ENCODE peak calls at places on chromosomes 13 and 19, in seven cellular contexts. M is B cell, F is cardiac fibroblast, C is fibroblast of lung, W is GM13977, A is upper lobe of right lung, G is cardiac muscle cell. R is an unnamed sample.

GRCh38 chr13:101763191-101763590 is 310.7 kb downstream of the ITGBL1 start:
- DNase-seq in M (no peak), F (no peak), C (no peak), W (no peak), A (no peak), G (no peak), R (no peak)

GRCh38 chr19:50819636-50820035 is 4.0 kb downstream of the KLK1 start:
- DNase-seq in M (peak), F (no peak), C (no peak), W (no peak), A (no peak), G (no peak), R (no peak)

GRCh38 chr19:49473868-49474544 is at the start of gene FLT3LG:
- DNase-seq in M (peak), F (peak), C (peak), W (peak), A (peak), G (peak), R (no peak)

GRCh38 chr13:30850204-30850866 is 55.7 kb upstream of the MEDAG start:
- DNase-seq in M (no peak), F (peak), C (no peak), W (no peak), A (no peak), G (no peak), R (no peak)

GRCh38 chr13:95530178-95530577 is 22.3 kb upstream of the CLDN10 start:
- DNase-seq in M (no peak), F (peak), C (peak), W (no peak), A (no peak), G (no peak), R (peak)

GRCh38 chr13:109273326-109273751 is 513.0 kb downstream of the IRS2 start:
- DNase-seq in M (no peak), F (peak), C (peak), W (no peak), A (no peak), G (no peak), R (no peak)

GRCh38 chr13:35984776-35985453 is 146.3 kb downstream of the DCLK1 start:
- DNase-seq in M (no peak), F (no peak), C (no peak), W (no peak), A (no peak), G (peak), R (no peak)

GRCh38 chr19:43631491-43631890 is 8.2 kb downstream of the CADM4 start:
- DNase-seq in M (no peak), F (no peak), C (no peak), W (no peak), A (no peak), G (no peak), R (no peak)

GRCh38 chr13:76769238-76769859 is 116.9 kb downstream of the KCTD12 start:
- DNase-seq in M (no peak), F (no peak), C (no peak), W (no peak), A (no peak), G (no peak), R (no peak)

GRCh38 chr13:20439261-20439660 is 86.4 kb downstream of the CRYL1 start:
- DNase-seq in M (no peak), F (no peak), C (no peak), W (no peak), A (no peak), G (no peak), R (no peak)

GRCh38 chr19:39138221-39139211 is 12.9 kb downstream of the PAK4 start:
- DNase-seq in M (no peak), F (no peak), C (no peak), W (no peak), A (no peak), G (no peak), R (no peak)

GRCh38 chr19:30255783-30256509 is 116.2 kb upstream of the ZNF536 start:
- DNase-seq in M (no peak), F (no peak), C (no peak), W (no peak), A (no peak), G (peak), R (no peak)

GRCh38 chr13:75250526-75251183 is 231.3 kb downstream of the TBC1D4 start:
- DNase-seq in M (no peak), F (peak), C (peak), W (no peak), A (no peak), G (no peak), R (no peak)

GRCh38 chr13:32107474-32107873 is 75.9 kb downstream of the FRY start:
- DNase-seq in M (no peak), F (no peak), C (no peak), W (no peak), A (no peak), G (no peak), R (no peak)

GRCh38 chr13:66264976-66265375 is 965.2 kb downstream of the PCDH9 start:
- DNase-seq in M (no peak), F (no peak), C (no peak), W (no peak), A (no peak), G (no peak), R (peak)

GRCh38 chr13:64688893-64689677 is 2541.1 kb downstream of the PCDH9 start:
- DNase-seq in M (no peak), F (peak), C (peak), W (no peak), A (no peak), G (no peak), R (no peak)

GRCh38 chr19:20238025-20238623 is 71.1 kb downstream of the ZNF486 start:
- DNase-seq in M (peak), F (peak), C (peak), W (peak), A (peak), G (peak), R (peak)

GRCh38 chr13:73722120-73722519 is 412.1 kb downstream of the KLF12 start:
- DNase-seq in M (no peak), F (peak), C (peak), W (peak), A (no peak), G (no peak), R (peak)

GRCh38 chr19:23346696-23347095 is 48.6 kb downstream of the ZNF91 start:
- DNase-seq in M (no peak), F (no peak), C (no peak), W (no peak), A (no peak), G (no peak), R (no peak)

GRCh38 chr13:95643471-95643813 is 1.1 kb downstream of the DZIP1 start:
- DNase-seq in M (no peak), F (peak), C (peak), W (no peak), A (no peak), G (peak), R (no peak)

GRCh38 chr19:46764817-46765291 is 18.6 kb upstream of the STRN4 start:
- DNase-seq in M (no peak), F (no peak), C (no peak), W (no peak), A (no peak), G (no peak), R (no peak)

GRCh38 chr13:51311271-51311670 is 28.2 kb upstream of the SERPINE3 start:
- DNase-seq in M (no peak), F (no peak), C (no peak), W (no peak), A (no peak), G (no peak), R (no peak)

GRCh38 chr13:65679240-65679639 is 1550.9 kb downstream of the PCDH9 start:
- DNase-seq in M (no peak), F (peak), C (peak), W (no peak), A (no peak), G (no peak), R (no peak)

GRCh38 chr19:2333027-2333806 is 4.7 kb downstream of the SPPL2B start:
- DNase-seq in M (peak), F (no peak), C (no peak), W (no peak), A (no peak), G (no peak), R (no peak)

GRCh38 chr19:48798937-48799336 is 11.9 kb downstream of the BCAT2 start:
- DNase-seq in M (no peak), F (no peak), C (no peak), W (no peak), A (no peak), G (no peak), R (no peak)

GRCh38 chr13:77584111-77584510 is 48.6 kb downstream of the SCEL start:
- DNase-seq in M (no peak), F (no peak), C (no peak), W (no peak), A (no peak), G (no peak), R (no peak)

GRCh38 chr19:56725829-56726424 is 54.4 kb upstream of the ZNF835 start:
- DNase-seq in M (no peak), F (no peak), C (peak), W (no peak), A (no peak), G (no peak), R (no peak)

GRCh38 chr13:28575200-28575599 is 80.3 kb upstream of the FLT1 start:
- DNase-seq in M (no peak), F (no peak), C (no peak), W (peak), A (no peak), G (no peak), R (no peak)

GRCh38 chr13:57582032-57582431 is 49.5 kb upstream of the PCDH17 start:
- DNase-seq in M (no peak), F (no peak), C (no peak), W (no peak), A (no peak), G (no peak), R (no peak)

GRCh38 chr13:96426160-96426559 is 336.3 kb downstream of the HS6ST3 start:
- DNase-seq in M (no peak), F (no peak), C (no peak), W (no peak), A (no peak), G (no peak), R (no peak)

GRCh38 chr19:1247747-1248453 is 483 bp upstream of the MIDN start:
- DNase-seq in M (no peak), F (peak), C (peak), W (no peak), A (peak), G (no peak), R (no peak)

GRCh38 chr19:11448923-11449554 is 13.6 kb downstream of the PRKCSH start:
- DNase-seq in M (no peak), F (no peak), C (no peak), W (no peak), A (no peak), G (no peak), R (no peak)

GRCh38 chr13:50650936-50651638 is 192.4 kb downstream of the DLEU7 start:
- DNase-seq in M (peak), F (no peak), C (peak), W (no peak), A (no peak), G (no peak), R (no peak)

GRCh38 chr19:58203814-58204475 is 21.1 kb downstream of the ZNF274 start:
- DNase-seq in M (no peak), F (no peak), C (peak), W (no peak), A (no peak), G (peak), R (no peak)

GRCh38 chr19:48768989-48769713 is 13.8 kb downstream of the FGF21 start:
- DNase-seq in M (no peak), F (no peak), C (no peak), W (no peak), A (no peak), G (no peak), R (no peak)

GRCh38 chr13:41971848-41972247 is 10.9 kb upstream of the VWA8 start:
- DNase-seq in M (no peak), F (no peak), C (no peak), W (no peak), A (no peak), G (no peak), R (no peak)

GRCh38 chr19:8593931-8594330 is 16.6 kb downstream of the ADAMTS10 start:
- DNase-seq in M (no peak), F (peak), C (no peak), W (no peak), A (no peak), G (no peak), R (no peak)
- TF ChIP-seq CTCF in M (no peak), F (peak), C (no peak), W (no peak), A (peak), G (peak), R (peak)

DNA sequence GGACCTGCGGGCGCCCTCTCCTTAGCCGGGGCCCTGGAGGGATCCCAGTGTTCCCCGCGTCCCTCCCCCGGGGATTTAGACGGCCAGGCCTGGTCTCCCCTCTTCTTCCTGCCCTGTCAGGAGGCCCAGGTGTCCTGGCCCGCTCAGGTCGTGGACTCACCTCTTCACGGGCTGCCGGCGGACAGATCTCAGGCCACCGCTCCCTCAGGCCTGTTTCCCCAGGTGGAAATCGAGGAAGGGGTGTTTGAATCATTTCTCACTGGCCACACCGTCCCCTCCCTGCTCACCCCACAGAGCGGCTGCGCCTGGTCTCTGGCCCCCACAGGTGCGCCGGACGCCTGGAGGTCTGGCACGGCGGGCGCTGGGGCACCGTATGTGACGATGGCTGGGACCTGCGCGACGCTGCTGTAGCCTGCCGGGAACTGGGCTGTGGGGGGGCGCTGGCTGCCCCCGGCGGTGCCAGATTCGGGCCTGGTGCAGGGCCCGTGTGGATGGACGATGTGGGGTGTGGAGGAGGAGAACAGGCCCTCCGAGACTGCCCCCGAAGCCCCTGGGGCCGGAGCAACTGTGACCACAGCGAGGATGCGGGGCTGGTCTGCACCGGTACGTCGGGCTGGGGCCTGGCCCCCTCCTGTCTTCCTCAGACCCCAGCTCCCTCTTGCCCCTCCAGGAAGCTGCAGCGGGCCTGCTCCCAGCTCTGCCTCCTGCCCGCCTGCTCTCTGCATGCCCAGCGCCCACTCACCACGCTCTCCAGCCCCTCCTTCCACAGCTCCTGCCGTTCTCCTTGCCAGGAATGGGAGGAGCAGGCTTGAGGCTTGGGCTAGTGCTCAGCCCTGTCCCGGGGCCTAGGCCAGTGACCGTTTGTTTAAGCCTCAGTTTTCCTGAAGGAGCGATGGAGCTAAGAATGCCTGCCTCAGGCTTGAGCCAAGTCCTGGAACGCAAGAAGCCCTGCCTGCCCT is 2.5 kb downstream of the SSC5D start:
- DNase-seq in M (no peak), F (peak), C (no peak), W (no peak), A (no peak), G (no peak), R (no peak)
- TF ChIP-seq CTCF in M (no peak), F (no peak), C (no peak), W (no peak), A (no peak), G (no peak), R (no peak)

GRCh38 chr19:31611348-31611877 is 262.2 kb upstream of the TSHZ3 start:
- DNase-seq in M (no peak), F (no peak), C (no peak), W (no peak), A (no peak), G (no peak), R (no peak)
- TF ChIP-seq CTCF in M (no peak), F (no peak), C (no peak), W (no peak), A (no peak), G (no peak), R (no peak)

GRCh38 chr19:41915248-41916032 is 12.8 kb downstream of the ERFL start:
- DNase-seq in M (peak), F (no peak), C (no peak), W (no peak), A (no peak), G (no peak), R (no peak)

GRCh38 chr19:41913476-41914190 is 14.6 kb downstream of the ERFL start:
- DNase-seq in M (no peak), F (no peak), C (no peak), W (no peak), A (no peak), G (no peak), R (no peak)

GRCh38 chr19:41912899-41913475 is 15.3 kb downstream of the ERFL start:
- DNase-seq in M (peak), F (no peak), C (no peak), W (no peak), A (no peak), G (no peak), R (no peak)

GRCh38 chr19:41914906-41915247 is 13.4 kb downstream of the ERFL start:
- DNase-seq in M (no peak), F (no peak), C (no peak), W (no peak), A (no peak), G (no peak), R (no peak)

GRCh38 chr19:41914191-41914834 is 13.9 kb downstream of the ERFL start:
- DNase-seq in M (no peak), F (no peak), C (no peak), W (no peak), A (no peak), G (no peak), R (no peak)
- TF ChIP-seq CTCF in M (no peak), F (no peak), C (no peak), W (no peak), A (no peak), G (no peak), R (no peak)

DNA sequence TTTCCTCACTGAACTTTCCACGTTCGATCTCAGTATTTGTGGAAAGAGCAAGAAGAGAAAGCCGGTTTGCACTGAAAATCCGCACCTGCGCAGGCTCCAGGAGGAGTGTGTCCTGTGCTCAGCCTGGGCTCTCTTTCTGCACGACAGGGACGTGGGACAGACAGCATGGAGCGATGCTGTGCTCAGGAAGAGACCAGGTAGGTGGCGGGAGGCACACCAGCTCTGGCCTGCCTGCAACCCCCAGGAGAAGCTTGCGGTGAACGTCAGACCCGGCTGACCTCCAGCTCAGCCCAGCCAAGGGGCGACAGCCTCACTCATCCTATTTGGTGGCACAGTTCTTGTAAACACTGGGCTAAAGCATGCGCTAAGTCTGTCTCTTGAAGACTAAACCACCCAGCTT is 35.9 kb downstream of the NAXD start:
- DNase-seq in M (no peak), F (no peak), C (no peak), W (no peak), A (no peak), G (no peak), R (no peak)
- TF ChIP-seq CTCF in M (no peak), F (no peak), C (no peak), W (no peak), A (no peak), G (no peak), R (no peak)

GRCh38 chr19:4267901-4268815 is 10.9 kb upstream of the SHD start:
- DNase-seq in M (no peak), F (no peak), C (no peak), W (no peak), A (no peak), G (no peak), R (no peak)
- TF ChIP-seq CTCF in M (peak), F (no peak), C (no peak), W (no peak), A (no peak), G (no peak), R (no peak)

GRCh38 chr13:44230736-44231135 is 142.9 kb upstream of the SERP2 start:
- DNase-seq in M (no peak), F (no peak), C (no peak), W (no peak), A (no peak), G (no peak), R (no peak)

GRCh38 chr13:44230071-44230470 is 143.6 kb upstream of the SERP2 start:
- DNase-seq in M (no peak), F (no peak), C (no peak), W (no peak), A (no peak), G (no peak), R (no peak)

GRCh38 chr13:44229371-44230030 is 144.1 kb upstream of the SERP2 start:
- DNase-seq in M (no peak), F (no peak), C (no peak), W (no peak), A (no peak), G (no peak), R (no peak)

GRCh38 chr13:44232729-44233128 is 140.9 kb upstream of the SERP2 start:
- DNase-seq in M (no peak), F (no peak), C (no peak), W (no peak), A (no peak), G (no peak), R (no peak)

GRCh38 chr13:44231786-44232516 is 141.7 kb upstream of the SERP2 start:
- DNase-seq in M (no peak), F (peak), C (peak), W (no peak), A (peak), G (no peak), R (peak)
- TF ChIP-seq CTCF in M (no peak), F (peak), C (no peak), W (no peak), A (no peak), G (peak), R (peak)